ENCODE peak calls at places on chromosomes 16 and 17, in ten cellular contexts. I, F, H, U, E, N, G, K, Q and O are unnamed samples.

GRCh38 chr16:66549284-66550131 is at the start of gene TK2:
- DNase-seq in I (peak; percentile 85), F (peak; percentile 62), H (peak; percentile 57), U (no peak), E (peak; percentile 28), N (no peak), G (peak; percentile 71), K (peak; percentile 75), Q (peak; percentile 79), O (peak; percentile 30)

GRCh38 chr17:66953661-66954060 is 10.8 kb upstream of the CACNG4 start:
- DNase-seq in I (no peak), F (no peak), H (no peak), U (no peak), E (no peak), N (no peak), G (no peak), K (no peak), Q (no peak), O (no peak)

GRCh38 chr17:27670791-27671590 is 40.0 kb downstream of the LGALS9 start:
- DNase-seq in I (no peak), F (no peak), H (no peak), U (no peak), E (no peak), N (no peak), G (no peak), K (no peak), Q (no peak), O (no peak)

GRCh38 chr16:4694664-4695451 is 1.5 kb downstream of the NUDT16L1 start:
- DNase-seq in I (no peak), F (no peak), H (no peak), U (no peak), E (no peak), N (no peak), G (no peak), K (peak; percentile 56), Q (no peak), O (no peak)

GRCh38 chr16:11067697-11068141 is 123.4 kb downstream of the CLEC16A start:
- DNase-seq in I (no peak), F (no peak), H (no peak), U (no peak), E (no peak), N (no peak), G (no peak), K (no peak), Q (no peak), O (no peak)

GRCh38 chr17:81561494-81561885 is 9.3 kb upstream of the FAAP100 start:
- DNase-seq in I (no peak), F (peak; percentile 63), H (no peak), U (no peak), E (no peak), N (no peak), G (no peak), K (no peak), Q (peak; percentile 59), O (no peak)

GRCh38 chr17:80106176-80106575 is 4.8 kb downstream of the GAA start:
- DNase-seq in I (peak; percentile 77), F (no peak), H (no peak), U (no peak), E (no peak), N (no peak), G (no peak), K (no peak), Q (no peak), O (no peak)

GRCh38 chr17:77580531-77580930 is 378.0 kb upstream of the TNRC6C start:
- DNase-seq in I (no peak), F (no peak), H (no peak), U (no peak), E (no peak), N (no peak), G (no peak), K (no peak), Q (no peak), O (no peak)

GRCh38 chr17:58224315-58224714 is 5.3 kb upstream of the MKS1 start:
- DNase-seq in I (no peak), F (peak; percentile 34), H (no peak), U (no peak), E (no peak), N (peak; percentile 28), G (no peak), K (no peak), Q (peak; percentile 11), O (peak; percentile 34)

GRCh38 chr16:30893082-30893743 is 664 bp downstream of the BCL7C start:
- DNase-seq in I (peak; percentile 38), F (no peak), H (peak; percentile 45), U (no peak), E (no peak), N (no peak), G (no peak), K (no peak), Q (no peak), O (no peak)

GRCh38 chr17:39208893-39209292 is 8.8 kb downstream of the RPL19 start:
- DNase-seq in I (peak; percentile 79), F (no peak), H (no peak), U (no peak), E (no peak), N (no peak), G (peak; percentile 71), K (no peak), Q (peak; percentile 27), O (no peak)

GRCh38 chr17:31588512-31588911 is 197.0 kb downstream of the RAB11FIP4 start:
- DNase-seq in I (no peak), F (no peak), H (no peak), U (no peak), E (no peak), N (no peak), G (no peak), K (no peak), Q (no peak), O (no peak)

GRCh38 chr17:77228224-77229215 is 87.8 kb downstream of the SEC14L1 start:
- DNase-seq in I (peak; percentile 91), F (no peak), H (no peak), U (no peak), E (no peak), N (no peak), G (no peak), K (no peak), Q (no peak), O (no peak)

GRCh38 chr17:81329927-81330883 is 35.1 kb upstream of the SLC38A10 start:
- DNase-seq in I (peak; percentile 83), F (no peak), H (no peak), U (no peak), E (no peak), N (no peak), G (peak; percentile 61), K (no peak), Q (no peak), O (no peak)

GRCh38 chr17:64920026-64920418 is 744 bp upstream of the LRRC37A3 start:
- DNase-seq in I (peak; percentile 21), F (no peak), H (no peak), U (no peak), E (no peak), N (no peak), G (no peak), K (peak; percentile 33), Q (peak; percentile 26), O (no peak)

GRCh38 chr16:80274576-80275191 is 266.1 kb upstream of the DYNLRB2 start:
- DNase-seq in I (peak; percentile 7), F (peak; percentile 79), H (no peak), U (no peak), E (no peak), N (no peak), G (no peak), K (no peak), Q (peak; percentile 23), O (peak; percentile 83)

GRCh38 chr16:48057085-48057484 is 98.7 kb downstream of the ABCC12 start:
- DNase-seq in I (no peak), F (no peak), H (no peak), U (no peak), E (no peak), N (no peak), G (no peak), K (no peak), Q (peak; percentile 25), O (no peak)

GRCh38 chr17:75109047-75109406 is 742 bp upstream of the ARMC7 start:
- DNase-seq in I (no peak), F (no peak), H (no peak), U (no peak), E (no peak), N (no peak), G (no peak), K (no peak), Q (no peak), O (no peak)

GRCh38 chr16:1019934-1020305 is 38.4 kb downstream of the SOX8 start:
- DNase-seq in I (no peak), F (no peak), H (no peak), U (no peak), E (no peak), N (no peak), G (no peak), K (no peak), Q (no peak), O (no peak)
- H3K4me3 ChIP-seq in I (peak overlapping the region; percentile 43), F (no peak overlapping the region), H (no peak overlapping the region), U (no peak overlapping the region), E (peak overlapping the region; percentile 16), N (no peak overlapping the region), G (no peak overlapping the region), K (peak overlapping the region; percentile 33), Q (no peak overlapping the region), O (no peak overlapping the region)

GRCh38 chr17:83084621-83085056 is 5.2 kb downstream of the METRNL start:
- DNase-seq in I (no peak), F (no peak), H (no peak), U (no peak), E (no peak), N (no peak), G (peak; percentile 80), K (no peak), Q (no peak), O (no peak)
- H3K4me3 ChIP-seq in I (no peak overlapping the region), F (no peak overlapping the region), H (no peak overlapping the region), U (no peak overlapping the region), E (no peak overlapping the region), N (no peak overlapping the region), G (no peak overlapping the region), K (no peak overlapping the region), Q (peak overlapping the region; percentile 17), O (no peak overlapping the region)

DNA sequence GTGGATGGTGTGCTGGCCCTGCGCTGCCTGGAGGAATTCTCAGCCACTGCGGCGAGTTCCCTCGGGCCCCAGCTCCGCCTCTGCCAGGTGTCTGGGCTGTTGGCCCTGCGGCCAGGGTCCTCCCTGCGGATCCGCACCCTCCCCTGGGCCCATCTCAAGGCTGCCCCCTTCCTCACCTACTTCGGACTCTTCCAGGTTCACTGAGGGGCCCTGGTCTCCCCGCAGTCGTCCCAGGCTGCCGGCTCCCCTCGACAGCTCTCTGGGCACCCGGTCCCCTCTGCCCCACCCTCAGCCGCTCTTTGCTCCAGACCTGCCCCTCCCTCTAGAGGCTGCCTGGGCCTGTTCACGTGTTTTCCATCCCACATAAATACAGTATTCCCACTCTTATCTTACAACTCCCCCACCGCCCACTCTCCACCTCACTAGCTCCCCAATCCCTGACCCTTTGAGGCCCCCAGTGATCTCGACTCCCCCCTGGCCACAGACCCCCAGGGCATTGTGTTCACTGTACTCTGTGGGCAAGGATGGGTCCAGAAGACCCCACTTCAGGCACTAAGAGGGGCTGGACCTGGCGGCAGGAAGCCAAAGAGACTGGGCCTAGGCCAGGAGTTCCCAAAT is 1.3 kb upstream of the TNFSF13 start:
- DNase-seq in I (no peak), F (no peak), H (no peak), U (no peak), E (no peak), N (no peak), G (peak; percentile 78), K (no peak), Q (no peak), O (no peak)
- H3K4me3 ChIP-seq in I (no peak overlapping the region), F (no peak overlapping the region), H (no peak overlapping the region), U (no peak overlapping the region), E (no peak overlapping the region), N (no peak overlapping the region), G (peak overlapping the region; percentile 11), K (no peak overlapping the region), Q (no peak overlapping the region), O (no peak overlapping the region)

GRCh38 chr17:59840908-59841666 is 51.7 kb downstream of the TUBD1 start:
- DNase-seq in I (no peak), F (peak; percentile 53), H (peak; percentile 18), U (no peak), E (no peak), N (no peak), G (no peak), K (no peak), Q (peak; percentile 64), O (no peak)
- H3K4me3 ChIP-seq in I (no peak overlapping the region), F (peak overlapping the region; percentile 76), H (peak overlapping the region; percentile 100), U (peak overlapping the region; percentile 55), E (peak overlapping the region; percentile 40), N (peak overlapping the region; percentile 78), G (peak overlapping the region; percentile 77), K (peak overlapping the region; percentile 68), Q (peak overlapping the region; percentile 99), O (peak overlapping the region; percentile 63)